ENCODE peak calls at places on chromosomes 6 and 20, in nine cellular contexts. E is mesendoderm, Z is lower lobe of right lung, B is pancreas, C is ovary, G is neuronal stem cell, F is astrocyte, T is hepatocyte, V is osteoblast. I is an unnamed sample. For H3K4me1, the result is how much of the 10 kb centered on the place peaks cover.

GRCh38 chr6:165877773-165878172 is 214.7 kb upstream of the PDE10A start:
- DNase-seq in E (no peak), Z (no peak), B (no peak), C (no peak), G (no peak), F (no peak), T (no peak), V (no peak), I (no peak)

GRCh38 chr6:154478021-154478651 is 32.3 kb downstream of the CNKSR3 start:
- DNase-seq in E (no peak), Z (peak), B (peak), C (no peak), G (no peak), F (no peak), T (no peak), V (no peak), I (no peak)

GRCh38 chr20:37518606-37519507 is 2.2 kb upstream of the NNAT start:
- DNase-seq in E (no peak), Z (peak), B (no peak), C (peak), G (no peak), F (no peak), T (no peak), V (no peak), I (no peak)

GRCh38 chr6:154613137-154613676 is 102.7 kb upstream of the CNKSR3 start:
- DNase-seq in E (no peak), Z (no peak), B (no peak), C (no peak), G (no peak), F (peak), T (peak), V (peak), I (peak)

GRCh38 chr6:15929685-15930084 is 199.2 kb upstream of the MYLIP start:
- DNase-seq in E (no peak), Z (no peak), B (no peak), C (no peak), G (no peak), F (no peak), T (no peak), V (no peak), I (no peak)

GRCh38 chr6:47414517-47415167 is 62.9 kb upstream of the CD2AP start:
- DNase-seq in E (peak), Z (no peak), B (no peak), C (no peak), G (no peak), F (peak), T (peak), V (peak), I (peak)

GRCh38 chr6:168526841-168527281 is 85.9 kb downstream of the SMOC2 start:
- DNase-seq in E (no peak), Z (no peak), B (peak), C (peak), G (no peak), F (no peak), T (no peak), V (no peak), I (no peak)

GRCh38 chr20:39829713-39830112 is 859.3 kb downstream of the MAFB start:
- DNase-seq in E (no peak), Z (no peak), B (no peak), C (no peak), G (no peak), F (no peak), T (no peak), V (no peak), I (no peak)

GRCh38 chr6:150001295-150001990 is 23.9 kb downstream of the RAET1L start:
- DNase-seq in E (no peak), Z (no peak), B (no peak), C (no peak), G (no peak), F (no peak), T (no peak), V (no peak), I (no peak)

DNA sequence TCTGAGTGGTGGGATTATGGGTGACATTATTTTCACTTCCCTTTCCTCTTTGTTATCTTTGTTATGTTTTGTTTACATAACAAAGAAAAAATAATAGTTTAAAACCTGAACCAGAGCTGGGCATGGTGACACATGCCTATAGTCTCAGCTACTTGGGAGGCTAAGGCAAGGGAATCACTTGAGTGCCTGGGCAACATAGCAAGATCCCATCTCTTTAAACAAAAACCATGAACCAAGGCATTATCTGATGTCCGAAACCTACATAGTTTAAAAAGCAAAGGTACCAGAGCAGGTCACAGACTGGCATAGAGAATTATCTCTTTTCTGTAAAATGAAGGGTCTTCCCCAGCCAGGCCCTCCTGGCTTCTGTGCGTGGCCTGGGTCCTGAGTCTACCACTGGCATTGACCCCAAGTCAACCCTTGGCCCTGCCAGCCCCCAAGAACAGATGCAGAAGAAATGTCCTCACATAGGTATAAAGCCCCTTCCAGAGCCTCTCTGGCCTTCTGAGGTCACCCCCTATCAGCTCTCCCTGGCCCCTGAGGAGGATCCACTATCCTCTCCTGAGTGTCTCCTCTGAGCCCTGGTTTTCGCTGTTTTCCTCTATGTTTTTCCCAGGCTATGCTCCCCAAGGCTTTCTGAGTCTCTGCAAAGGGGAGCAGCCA is 81.3 kb downstream of the TRERF1 start:
- DNase-seq in E (no peak), Z (no peak), B (no peak), C (no peak), G (no peak), F (no peak), T (no peak), V (no peak), I (no peak)
- H3K27ac ChIP-seq in E (no peak), Z (no peak), B (no peak), C (no peak), G (no peak), F (no peak), T (no peak), V (no peak), I (no peak)

GRCh38 chr20:63009044-63009961 is 2.5 kb upstream of the BHLHE23 start:
- DNase-seq in E (peak), Z (peak), B (peak), C (peak), G (peak), F (no peak), T (peak), V (peak), I (peak)
- H3K4me1 ChIP-seq in E (under half), Z (under half), B (under half), C (under half), G (under half), F (under half), T (under half), V (under half), I (under half)

GRCh38 chr20:33010133-33010504 is 2.6 kb downstream of the BPIFB2 start:
- DNase-seq in E (no peak), Z (no peak), B (no peak), C (no peak), G (no peak), F (no peak), T (no peak), V (peak), I (no peak)

GRCh38 chr20:33010674-33011449 is 3.4 kb downstream of the BPIFB2 start:
- DNase-seq in E (no peak), Z (no peak), B (no peak), C (no peak), G (no peak), F (no peak), T (no peak), V (peak), I (no peak)

GRCh38 chr20:33008336-33009213 is 1.1 kb downstream of the BPIFB2 start:
- DNase-seq in E (no peak), Z (no peak), B (no peak), C (no peak), G (no peak), F (no peak), T (no peak), V (peak), I (no peak)

GRCh38 chr20:33007376-33008335 is at the start of gene BPIFB2:
- DNase-seq in E (no peak), Z (no peak), B (no peak), C (no peak), G (no peak), F (no peak), T (no peak), V (peak), I (no peak)

DNA sequence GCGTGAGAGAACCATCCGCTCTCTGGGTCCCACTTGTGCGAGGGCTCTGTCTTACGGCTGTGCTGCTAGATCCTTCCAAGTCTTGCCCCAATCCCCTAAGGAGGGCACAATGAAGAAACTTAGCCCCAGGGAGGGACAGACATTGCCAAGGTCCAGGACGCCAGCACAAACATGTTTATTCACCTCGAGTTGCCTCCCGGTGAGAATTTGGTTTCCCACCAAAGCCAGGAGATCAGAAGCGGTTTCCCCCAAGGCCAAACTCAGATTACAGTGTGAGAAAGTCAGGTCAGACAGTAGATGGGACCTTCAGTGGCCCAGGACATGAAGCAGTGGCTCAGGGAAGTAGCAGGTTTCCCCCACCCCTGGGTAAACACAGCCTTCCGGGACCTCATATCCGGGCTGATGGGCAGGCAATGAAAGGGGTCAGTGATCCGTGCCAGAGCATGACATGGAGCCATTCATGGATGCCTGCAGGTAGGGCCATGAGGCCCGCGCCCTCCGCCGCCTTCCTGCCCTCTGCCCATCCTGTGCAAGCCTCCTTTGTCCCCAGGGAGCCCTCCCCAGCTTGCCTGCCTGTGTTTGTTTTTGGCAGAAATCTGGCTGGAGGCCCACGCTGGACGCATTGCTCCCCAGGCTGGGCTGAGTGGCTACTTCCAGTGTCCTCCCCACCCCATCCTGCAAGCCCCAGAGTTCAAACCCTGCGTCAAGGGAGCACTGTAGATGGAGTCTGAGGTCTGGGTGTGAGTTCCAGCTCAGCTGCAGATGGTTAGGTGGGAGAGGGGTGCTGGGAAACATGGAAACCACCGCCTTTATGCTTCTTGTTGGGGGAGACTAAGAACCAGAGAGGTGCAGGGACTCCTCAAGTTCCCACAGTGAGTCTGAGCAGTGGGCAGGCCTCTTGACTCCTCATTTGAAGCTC is 2.0 kb downstream of the BPIFB2 start:
- DNase-seq in E (no peak), Z (no peak), B (no peak), C (no peak), G (no peak), F (no peak), T (no peak), V (peak), I (no peak)
- H3K27ac ChIP-seq in E (no peak), Z (no peak), B (no peak), C (no peak), G (no peak), F (no peak), T (no peak), V (no peak), I (no peak)

DNA sequence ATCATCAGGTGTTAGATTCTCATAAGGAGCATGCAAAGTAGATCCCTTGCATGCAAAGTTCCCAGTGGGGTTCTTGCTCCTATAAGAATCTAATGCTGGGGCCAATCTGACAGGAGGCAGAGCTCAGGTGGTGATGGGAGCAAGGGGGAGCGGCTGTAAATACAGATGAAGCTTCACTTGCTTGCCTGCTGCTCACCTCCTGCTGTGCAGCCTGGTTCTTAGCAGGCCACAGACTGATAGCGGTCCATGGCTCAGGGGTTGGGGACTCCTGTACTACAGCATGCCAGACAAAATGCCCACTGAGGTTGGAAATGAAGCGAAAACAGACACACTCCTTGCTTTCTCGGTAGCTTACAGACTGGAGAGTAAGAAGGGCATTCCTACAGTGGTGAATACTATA is 386.8 kb downstream of the PLCB1 start:
- DNase-seq in E (peak), Z (no peak), B (no peak), C (no peak), G (no peak), F (no peak), T (no peak), V (no peak), I (no peak)
- H3K4me1 ChIP-seq in E (under half), Z (under half), B (under half), C (under half), G (under half), F (under half), T (under half), V (under half), I (under half)

GRCh38 chr20:63642518-63643247 is 10.5 kb downstream of the STMN3 start:
- DNase-seq in E (peak), Z (no peak), B (peak), C (peak), G (no peak), F (no peak), T (no peak), V (no peak), I (no peak)

GRCh38 chr20:63641146-63641791 is 12.0 kb downstream of the STMN3 start:
- DNase-seq in E (peak), Z (peak), B (no peak), C (no peak), G (no peak), F (no peak), T (no peak), V (peak), I (peak)

GRCh38 chr20:63643499-63643898 is 9.7 kb downstream of the STMN3 start:
- DNase-seq in E (no peak), Z (no peak), B (no peak), C (no peak), G (no peak), F (no peak), T (no peak), V (no peak), I (no peak)

GRCh38 chr20:63640086-63640485 is 13.1 kb downstream of the STMN3 start:
- DNase-seq in E (no peak), Z (peak), B (no peak), C (no peak), G (no peak), F (no peak), T (no peak), V (no peak), I (no peak)

GRCh38 chr20:63641792-63642517 is 11.3 kb downstream of the STMN3 start:
- DNase-seq in E (peak), Z (peak), B (peak), C (peak), G (peak), F (peak), T (peak), V (peak), I (peak)
- H3K27ac ChIP-seq in E (peak), Z (peak), B (peak), C (no peak), G (peak), F (no peak), T (peak), V (no peak), I (peak)

GRCh38 chr20:17680128-17680835 is 1.8 kb downstream of the RRBP1 start:
- DNase-seq in E (peak), Z (peak), B (peak), C (peak), G (peak), F (peak), T (peak), V (peak), I (peak)
- H3K4me1 ChIP-seq in E (under half), Z (half or more), B (half or more), C (under half), G (under half), F (under half), T (half or more), V (under half), I (under half)

GRCh38 chr6:35086282-35086632 is 54.9 kb downstream of the TCP11 start:
- DNase-seq in E (no peak), Z (no peak), B (no peak), C (peak), G (no peak), F (no peak), T (no peak), V (peak), I (no peak)
- H3K27ac ChIP-seq in E (no peak), Z (no peak), B (no peak), C (no peak), G (no peak), F (no peak), T (no peak), V (no peak), I (no peak)

GRCh38 chr20:44598413-44599290 is 16.3 kb downstream of the PKIG start:
- DNase-seq in E (peak), Z (no peak), B (no peak), C (peak), G (no peak), F (no peak), T (no peak), V (peak), I (no peak)

GRCh38 chr20:44599715-44600114 is 17.3 kb downstream of the PKIG start:
- DNase-seq in E (no peak), Z (no peak), B (no peak), C (no peak), G (no peak), F (no peak), T (no peak), V (no peak), I (no peak)

GRCh38 chr20:44601801-44602204 is 19.4 kb downstream of the PKIG start:
- DNase-seq in E (no peak), Z (no peak), B (no peak), C (peak), G (no peak), F (peak), T (peak), V (peak), I (peak)

GRCh38 chr20:44600301-44600700 is 17.9 kb downstream of the PKIG start:
- DNase-seq in E (no peak), Z (no peak), B (no peak), C (peak), G (no peak), F (no peak), T (no peak), V (no peak), I (no peak)

DNA sequence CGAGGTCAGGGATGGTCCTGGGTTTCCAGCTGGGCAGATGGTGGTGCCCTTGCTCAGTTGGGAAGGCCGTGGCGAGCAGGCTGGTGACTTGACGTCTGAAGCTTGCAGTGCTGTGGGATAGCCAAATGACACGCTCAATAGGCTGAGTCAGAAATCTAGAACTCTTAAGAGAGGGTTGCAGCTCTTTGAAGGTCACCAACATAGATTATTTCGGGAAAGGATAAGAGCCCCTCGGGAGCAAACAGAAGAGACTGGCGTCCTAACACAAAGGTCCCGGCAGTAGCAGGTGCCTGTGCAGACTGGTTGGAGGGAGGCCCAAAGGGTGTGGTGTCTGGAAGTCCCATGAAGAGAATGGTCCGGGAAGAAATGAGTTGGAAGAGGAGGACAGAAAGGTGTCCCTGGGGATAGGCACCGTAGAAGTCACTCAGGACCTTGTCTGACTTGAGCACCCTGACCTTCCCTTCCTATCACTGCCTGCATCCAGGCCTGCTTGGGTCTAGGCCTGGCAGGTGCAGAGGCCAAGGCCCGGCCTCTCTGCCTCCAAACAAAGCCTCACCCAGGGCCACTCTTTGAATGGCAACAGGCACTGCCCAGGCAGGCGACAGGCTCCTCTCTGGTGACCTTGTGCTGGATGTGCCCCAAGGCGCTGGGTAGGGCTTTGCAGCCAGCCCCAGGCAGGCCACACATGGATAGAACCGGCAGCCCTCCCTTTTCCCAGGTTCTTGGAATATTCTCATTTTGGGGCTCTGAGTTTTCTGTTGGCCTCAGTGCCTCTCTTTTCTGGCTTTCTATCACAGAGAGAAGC is 18.6 kb downstream of the PKIG start:
- DNase-seq in E (no peak), Z (no peak), B (no peak), C (peak), G (no peak), F (peak), T (no peak), V (peak), I (no peak)
- H3K4me1 ChIP-seq in E (under half), Z (half or more), B (under half), C (under half), G (under half), F (under half), T (under half), V (under half), I (under half)

GRCh38 chr6:17866876-17867444 is 120.5 kb downstream of the KIF13A start:
- DNase-seq in E (no peak), Z (no peak), B (no peak), C (no peak), G (no peak), F (no peak), T (no peak), V (no peak), I (no peak)
- H3K27ac ChIP-seq in E (no peak), Z (no peak), B (no peak), C (no peak), G (no peak), F (no peak), T (no peak), V (peak), I (no peak)